ENCODE peak calls at places on chromosomes 1 and 21, in nine cellular contexts. H is epithelial cell of esophagus, Y is AG10803, R is left ventricle myocardium inferior, L is neural progenitor cell, V is hepatocyte, F is endodermal cell, G is foreskin fibroblast, J is HFF-Myc. C is an unnamed sample.

GRCh38 chr1:193318347-193318746 is 131.9 kb upstream of the B3GALT2 start:
- DNase-seq in H (no peak), Y (peak), R (no peak), L (no peak), V (no peak), F (no peak), G (no peak), J (no peak), C (no peak)

GRCh38 chr1:25562101-25562927 is 18.9 kb downstream of the LDLRAP1 start:
- DNase-seq in H (peak), Y (no peak), R (no peak), L (no peak), V (no peak), F (no peak), G (no peak), J (no peak), C (no peak)

GRCh38 chr1:160168609-160169369 is 17.4 kb downstream of the ATP1A4 start:
- DNase-seq in H (no peak), Y (peak), R (no peak), L (peak), V (no peak), F (peak), G (no peak), J (no peak), C (no peak)

GRCh38 chr1:55611123-55611522 is 396.0 kb upstream of the USP24 start:
- DNase-seq in H (no peak), Y (peak), R (no peak), L (no peak), V (no peak), F (no peak), G (no peak), J (no peak), C (no peak)

GRCh38 chr1:211939876-211940468 is 95.4 kb downstream of the INTS7 start:
- DNase-seq in H (no peak), Y (no peak), R (no peak), L (no peak), V (no peak), F (no peak), G (no peak), J (no peak), C (no peak)

GRCh38 chr1:159132271-159132881 is 39.0 kb upstream of the CADM3 start:
- DNase-seq in H (peak), Y (peak), R (peak), L (peak), V (peak), F (peak), G (peak), J (peak), C (peak)

GRCh38 chr1:27606708-27607238 is 2.8 kb upstream of the AHDC1 start:
- DNase-seq in H (peak), Y (no peak), R (no peak), L (no peak), V (peak), F (peak), G (no peak), J (no peak), C (no peak)

GRCh38 chr1:48001696-48002095 is 4.5 kb upstream of the TRABD2B start:
- DNase-seq in H (no peak), Y (no peak), R (no peak), L (peak), V (no peak), F (peak), G (no peak), J (no peak), C (no peak)

GRCh38 chr21:43270800-43271261 is 102.0 kb downstream of the CRYAA start:
- DNase-seq in H (no peak), Y (peak), R (peak), L (no peak), V (no peak), F (no peak), G (no peak), J (no peak), C (no peak)

GRCh38 chr1:244012232-244012631 is 38.9 kb upstream of the ZBTB18 start:
- DNase-seq in H (peak), Y (peak), R (no peak), L (peak), V (no peak), F (peak), G (peak), J (no peak), C (no peak)

GRCh38 chr1:27071049-27071416 is 58.4 kb upstream of the TENT5B start:
- DNase-seq in H (peak), Y (peak), R (no peak), L (peak), V (peak), F (peak), G (peak), J (peak), C (no peak)

GRCh38 chr1:49163041-49163440 is 386.4 kb upstream of the BEND5 start:
- DNase-seq in H (peak), Y (peak), R (no peak), L (no peak), V (no peak), F (no peak), G (peak), J (no peak), C (peak)

GRCh38 chr1:181655756-181656155 is 172.4 kb downstream of the CACNA1E start:
- DNase-seq in H (peak), Y (no peak), R (no peak), L (no peak), V (no peak), F (no peak), G (no peak), J (no peak), C (peak)

GRCh38 chr1:22540311-22540710 is 23.0 kb upstream of the EPHA8 start:
- DNase-seq in H (peak), Y (no peak), R (no peak), L (no peak), V (no peak), F (no peak), G (peak), J (no peak), C (no peak)

GRCh38 chr1:177800386-177801058 is 169.3 kb downstream of the SEC16B start:
- DNase-seq in H (peak), Y (peak), R (no peak), L (no peak), V (no peak), F (no peak), G (peak), J (peak), C (no peak)

GRCh38 chr1:30742963-30743559 is 14.5 kb downstream of the LAPTM5 start:
- DNase-seq in H (no peak), Y (no peak), R (no peak), L (no peak), V (no peak), F (no peak), G (no peak), J (no peak), C (no peak)
- H3K4me3 ChIP-seq in H (no peak), Y (no peak), R (no peak), L (no peak), V (no peak), F (no peak), G (no peak), J (no peak), C (no peak)

DNA sequence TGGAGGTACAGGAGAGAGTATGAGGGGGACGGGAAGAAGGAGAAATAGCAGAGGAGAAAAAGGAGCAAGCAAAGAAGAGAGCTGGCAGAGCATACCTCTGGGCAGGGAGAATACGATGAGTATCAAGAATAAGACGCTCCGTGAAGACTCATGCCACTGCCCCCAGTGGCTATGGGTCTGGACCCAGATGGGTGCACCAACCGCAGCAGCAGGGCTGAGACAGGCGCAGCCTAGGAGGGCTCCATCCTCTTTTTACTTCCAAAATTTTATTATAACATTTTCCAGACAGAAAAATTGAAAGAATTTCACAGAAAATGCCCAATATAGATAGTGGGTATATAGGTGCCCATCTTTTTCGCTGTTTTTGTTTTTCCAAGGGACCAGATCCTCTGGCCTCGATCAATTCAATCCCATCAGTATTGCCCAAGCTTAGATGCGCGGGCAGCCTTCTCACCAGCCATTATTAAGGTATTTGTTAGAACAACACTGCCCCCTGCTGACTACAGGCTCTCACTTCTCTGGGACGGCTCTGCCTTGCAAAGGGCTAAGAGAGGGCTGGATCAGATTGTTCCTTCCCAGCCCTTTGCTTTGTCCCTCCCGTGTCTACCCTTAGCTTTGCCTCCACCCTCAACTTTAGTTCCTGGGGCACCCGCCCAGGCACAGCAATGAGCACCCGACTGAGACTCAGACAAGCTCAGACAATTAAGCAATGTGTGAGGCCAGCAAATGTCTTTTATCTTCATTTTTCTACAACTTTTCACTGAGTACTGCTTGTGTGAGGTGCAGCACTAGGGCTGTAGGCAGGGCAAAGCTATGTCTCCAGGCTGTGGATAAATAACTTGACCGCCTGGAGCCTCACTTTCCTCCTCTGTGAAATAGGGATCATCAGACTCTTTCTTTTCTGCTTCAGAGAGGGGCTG is 17.5 kb upstream of the CAMK1G start:
- DNase-seq in H (peak), Y (peak), R (peak), L (peak), V (peak), F (peak), G (peak), J (peak), C (no peak)
- TF ChIP-seq CTCF in H (peak), Y (peak), R (peak), L (peak), V (peak), F (peak), G (peak), J (peak), C (peak)

GRCh38 chr1:15324867-15325335 is 77.9 kb downstream of the FHAD1 start:
- DNase-seq in H (no peak), Y (no peak), R (no peak), L (no peak), V (peak), F (no peak), G (no peak), J (no peak), C (no peak)

GRCh38 chr1:15325375-15326085 is 78.5 kb downstream of the FHAD1 start:
- DNase-seq in H (no peak), Y (no peak), R (no peak), L (no peak), V (no peak), F (no peak), G (no peak), J (no peak), C (no peak)

GRCh38 chr1:15328785-15329480 is 80.8 kb upstream of the EFHD2 start:
- DNase-seq in H (peak), Y (peak), R (peak), L (no peak), V (peak), F (peak), G (peak), J (no peak), C (no peak)

GRCh38 chr1:15328245-15328784 is 81.3 kb downstream of the FHAD1 start:
- DNase-seq in H (no peak), Y (no peak), R (no peak), L (no peak), V (peak), F (no peak), G (no peak), J (no peak), C (no peak)

GRCh38 chr1:15326691-15327530 is 79.9 kb downstream of the FHAD1 start:
- DNase-seq in H (no peak), Y (peak), R (no peak), L (peak), V (no peak), F (no peak), G (peak), J (peak), C (no peak)
- H3K4me3 ChIP-seq in H (no peak), Y (peak), R (no peak), L (no peak), V (no peak), F (no peak), G (no peak), J (peak), C (no peak)

GRCh38 chr1:198756470-198756869 is 117.6 kb downstream of the PTPRC start:
- DNase-seq in H (peak), Y (peak), R (no peak), L (no peak), V (no peak), F (no peak), G (no peak), J (no peak), C (no peak)
- TF ChIP-seq CTCF in H (peak), Y (peak), R (peak), L (peak), V (peak), F (no peak), G (no peak), J (peak), C (no peak)

DNA sequence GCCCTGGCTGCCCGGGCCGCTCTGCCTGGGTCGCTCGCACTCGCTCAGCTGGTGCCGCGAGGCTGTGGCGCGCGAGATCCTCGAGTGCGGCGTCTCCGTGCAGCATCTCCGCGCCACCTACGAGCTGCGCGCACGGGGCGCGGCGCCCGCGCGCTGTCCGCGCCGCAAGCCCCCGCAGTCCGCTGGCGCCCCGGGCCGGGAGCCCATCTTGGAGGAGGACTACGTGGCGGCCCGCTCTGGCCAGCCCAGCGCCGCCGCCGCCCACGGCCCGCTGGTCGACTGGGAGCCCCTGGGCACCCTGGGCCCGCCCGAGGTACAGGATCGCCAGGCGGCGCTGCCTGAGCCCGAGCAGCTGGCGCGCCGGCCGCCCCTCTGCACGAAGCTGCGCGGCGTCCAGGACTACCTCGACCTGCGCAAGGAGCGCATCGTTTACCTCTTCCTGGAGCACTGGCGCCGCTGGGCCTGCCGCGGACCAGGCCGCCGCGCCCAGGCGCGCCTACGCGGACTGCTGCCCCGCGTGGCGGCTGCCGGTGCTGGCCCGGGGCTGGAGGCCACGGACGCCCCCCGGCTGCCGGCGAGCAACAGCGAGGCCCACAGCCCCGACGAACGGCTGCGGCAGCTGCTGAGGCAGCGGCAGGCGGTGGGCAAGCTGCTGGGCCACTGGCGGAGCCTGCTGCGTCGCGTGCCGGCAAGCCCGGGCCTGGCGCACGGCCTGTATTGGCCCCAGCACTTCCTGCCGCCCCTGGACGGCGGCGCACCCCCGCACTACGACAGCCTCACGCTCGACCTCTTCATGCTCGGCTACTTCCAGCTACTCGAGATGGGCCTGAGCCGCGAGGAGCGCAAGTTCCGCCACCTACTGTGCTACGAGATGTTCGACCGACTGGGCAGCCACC is 10.9 kb downstream of the TNFRSF25 start:
- DNase-seq in H (peak), Y (peak), R (no peak), L (peak), V (no peak), F (peak), G (no peak), J (no peak), C (no peak)
- H3K4me3 ChIP-seq in H (no peak), Y (no peak), R (peak), L (no peak), V (no peak), F (no peak), G (no peak), J (no peak), C (no peak)

GRCh38 chr1:53726009-53726600 is 12.9 kb downstream of the GLIS1 start:
- DNase-seq in H (no peak), Y (no peak), R (no peak), L (no peak), V (no peak), F (no peak), G (no peak), J (no peak), C (no peak)

GRCh38 chr1:53728196-53728595 is 10.8 kb downstream of the GLIS1 start:
- DNase-seq in H (no peak), Y (no peak), R (no peak), L (no peak), V (no peak), F (no peak), G (no peak), J (no peak), C (no peak)

GRCh38 chr1:53727461-53727860 is 11.5 kb downstream of the GLIS1 start:
- DNase-seq in H (no peak), Y (no peak), R (no peak), L (no peak), V (no peak), F (no peak), G (no peak), J (no peak), C (no peak)

GRCh38 chr1:53722025-53722424 is 16.9 kb downstream of the GLIS1 start:
- DNase-seq in H (no peak), Y (no peak), R (no peak), L (no peak), V (no peak), F (no peak), G (no peak), J (no peak), C (no peak)

DNA sequence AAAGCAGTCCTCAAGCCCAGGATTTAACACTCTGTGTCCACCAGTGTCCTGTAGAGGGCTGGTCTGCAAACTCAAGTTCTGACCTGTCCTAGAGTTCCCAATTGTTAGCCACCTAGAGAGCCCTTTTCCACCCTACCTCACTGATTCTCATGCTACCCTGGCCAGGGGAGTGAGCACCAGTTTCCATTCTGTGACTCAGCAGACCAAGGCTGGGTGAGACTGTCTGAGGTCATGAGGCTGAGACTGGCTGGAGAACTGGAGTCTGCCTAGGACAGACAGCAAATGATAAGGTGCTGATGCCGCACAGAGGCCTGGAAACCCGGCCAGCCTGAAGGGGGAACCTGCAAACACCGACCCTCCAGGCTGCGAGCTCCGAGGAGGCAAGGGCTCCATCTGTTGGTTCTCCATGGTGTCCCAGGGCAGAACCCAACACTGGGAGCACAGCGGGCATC is 13.7 kb downstream of the GLIS1 start:
- DNase-seq in H (no peak), Y (no peak), R (no peak), L (peak), V (peak), F (peak), G (no peak), J (no peak), C (no peak)
- TF ChIP-seq CTCF in H (no peak), Y (no peak), R (peak), L (peak), V (peak), F (peak), G (no peak), J (no peak), C (peak)

GRCh38 chr1:209650454-209650853 is 1.8 kb downstream of the LAMB3 start:
- DNase-seq in H (no peak), Y (peak), R (no peak), L (no peak), V (no peak), F (no peak), G (no peak), J (no peak), C (no peak)

GRCh38 chr1:209648366-209648765 is 3.9 kb downstream of the LAMB3 start:
- DNase-seq in H (no peak), Y (no peak), R (no peak), L (no peak), V (no peak), F (no peak), G (no peak), J (no peak), C (no peak)

GRCh38 chr1:209651148-209651547 is 1.1 kb downstream of the LAMB3 start:
- DNase-seq in H (peak), Y (peak), R (peak), L (no peak), V (peak), F (peak), G (peak), J (peak), C (peak)

GRCh38 chr1:209647212-209647611 is 5.0 kb downstream of the LAMB3 start:
- DNase-seq in H (no peak), Y (no peak), R (no peak), L (no peak), V (no peak), F (no peak), G (no peak), J (no peak), C (no peak)

DNA sequence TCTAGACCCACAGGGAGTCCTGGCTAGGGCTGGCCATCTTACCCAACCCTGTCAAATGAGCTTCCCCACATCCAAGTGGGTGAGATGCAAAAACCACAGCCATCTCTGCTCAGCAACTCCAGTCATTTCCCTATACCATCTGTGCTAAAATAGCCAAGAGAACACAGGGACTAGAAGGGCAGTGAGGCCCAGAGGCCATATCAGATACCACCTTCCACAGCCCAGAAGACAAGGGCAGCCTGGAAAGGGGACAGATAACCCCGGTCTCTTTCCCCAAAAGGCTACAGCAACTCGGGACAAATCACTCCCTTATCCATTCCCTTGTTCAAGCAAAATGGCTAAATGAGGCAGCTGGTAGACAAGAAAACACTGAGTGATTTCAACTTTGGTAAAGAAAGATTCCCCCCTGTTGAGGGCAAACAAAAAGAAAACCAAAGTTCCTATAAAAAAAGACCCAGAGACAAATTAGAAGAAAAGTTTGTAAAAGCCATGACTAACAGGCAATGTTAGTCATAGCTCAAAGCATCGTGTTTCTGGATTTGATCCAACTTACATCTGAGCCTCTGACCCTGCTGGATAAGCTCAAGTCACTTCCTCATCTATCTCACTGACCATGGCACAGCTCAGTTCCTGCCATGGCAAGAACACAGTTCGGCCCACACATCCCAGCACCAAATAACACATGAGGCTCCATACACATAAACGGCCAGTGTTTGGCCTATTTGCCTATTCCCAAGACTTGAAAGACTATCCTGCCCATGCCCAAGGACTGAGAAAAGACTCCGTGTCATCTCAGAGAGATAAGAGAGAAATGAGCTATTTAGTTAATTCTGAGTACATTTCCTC is 3.1 kb downstream of the LAMB3 start:
- DNase-seq in H (peak), Y (peak), R (no peak), L (no peak), V (peak), F (no peak), G (peak), J (peak), C (peak)
- H3K4me3 ChIP-seq in H (peak), Y (no peak), R (no peak), L (no peak), V (no peak), F (no peak), G (no peak), J (no peak), C (no peak)

C was measured in retinal pigment epithelial cell.